ENCODE peak calls at places on chromosomes 2 and 18, in six cellular contexts. A is mucosa of descending colon, W is BJ, X is IMR-90, Z is MCF 10A, V is AG10803. H is an unnamed sample.

GRCh38 chr2:20955277-20956026 is 88.4 kb downstream of the APOB start:
- DNase-seq in A (no peak), W (no peak), X (no peak), Z (no peak), V (no peak), H (no peak)

GRCh38 chr2:191635333-191636234 is 42.4 kb upstream of the NABP1 start:
- DNase-seq in A (no peak), W (peak), X (peak), Z (no peak), V (peak), H (no peak)

GRCh38 chr2:127661072-127661618 is 14.2 kb downstream of the LIMS2 start:
- DNase-seq in A (no peak), W (no peak), X (peak), Z (no peak), V (no peak), H (no peak)

GRCh38 chr2:42622943-42623676 is 54.7 kb downstream of the MTA3 start:
- DNase-seq in A (peak), W (no peak), X (no peak), Z (no peak), V (no peak), H (no peak)

GRCh38 chr2:62760555-62760954 is 55.0 kb downstream of the EHBP1 start:
- DNase-seq in A (no peak), W (no peak), X (peak), Z (peak), V (peak), H (no peak)

GRCh38 chr2:54557601-54558187 is 101.6 kb downstream of the SPTBN1 start:
- DNase-seq in A (peak), W (no peak), X (no peak), Z (peak), V (peak), H (no peak)

GRCh38 chr18:31555971-31556747 is 35.5 kb upstream of the TTR start:
- DNase-seq in A (peak), W (peak), X (peak), Z (peak), V (peak), H (peak)

GRCh38 chr2:174012347-174013309 is 47.5 kb upstream of the SP3 start:
- DNase-seq in A (peak), W (no peak), X (no peak), Z (no peak), V (peak), H (no peak)

GRCh38 chr2:190812506-190813294 is 67.9 kb upstream of the GLS start:
- DNase-seq in A (no peak), W (peak), X (peak), Z (no peak), V (peak), H (no peak)

GRCh38 chr2:95525294-95526035 is 40.9 kb upstream of the TRIM43B start:
- DNase-seq in A (peak), W (no peak), X (no peak), Z (no peak), V (no peak), H (no peak)

GRCh38 chr2:65598240-65598639 is 165.8 kb upstream of the SPRED2 start:
- DNase-seq in A (no peak), W (no peak), X (no peak), Z (no peak), V (no peak), H (no peak)

GRCh38 chr2:66095820-66096219 is 339.1 kb upstream of the MEIS1 start:
- DNase-seq in A (no peak), W (no peak), X (no peak), Z (peak), V (no peak), H (no peak)

GRCh38 chr2:113174369-113174735 is 581 bp downstream of the PSD4 start:
- DNase-seq in A (no peak), W (no peak), X (no peak), Z (no peak), V (no peak), H (no peak)

GRCh38 chr2:134138115-134138514 is 115.8 kb upstream of the MGAT5 start:
- DNase-seq in A (no peak), W (no peak), X (peak), Z (no peak), V (peak), H (no peak)

GRCh38 chr2:1010373-1011017 is 59.8 kb downstream of the SNTG2 start:
- DNase-seq in A (no peak), W (no peak), X (no peak), Z (no peak), V (peak), H (no peak)

GRCh38 chr2:102063948-102064678 is 72.4 kb downstream of the IL1R2 start:
- DNase-seq in A (peak), W (peak), X (peak), Z (peak), V (peak), H (peak)

GRCh38 chr2:113822087-113822805 is 65.8 kb upstream of the SLC35F5 start:
- DNase-seq in A (no peak), W (no peak), X (peak), Z (no peak), V (peak), H (no peak)

GRCh38 chr2:202965810-202966454 is 48.7 kb upstream of the NBEAL1 start:
- DNase-seq in A (peak), W (no peak), X (peak), Z (peak), V (peak), H (no peak)

GRCh38 chr18:59142274-59142673 is 2.6 kb downstream of the SEC11C start:
- DNase-seq in A (no peak), W (no peak), X (no peak), Z (no peak), V (no peak), H (no peak)

GRCh38 chr2:65612654-65613053 is 180.3 kb upstream of the SPRED2 start:
- DNase-seq in A (no peak), W (no peak), X (no peak), Z (peak), V (no peak), H (no peak)

GRCh38 chr18:24982831-24983230 is 369.1 kb downstream of the ZNF521 start:
- DNase-seq in A (no peak), W (no peak), X (peak), Z (no peak), V (peak), H (no peak)

GRCh38 chr2:26576565-26577441 is 64.4 kb downstream of the CIB4 start:
- DNase-seq in A (no peak), W (no peak), X (no peak), Z (peak), V (no peak), H (no peak)

GRCh38 chr2:26575836-26576564 is 65.2 kb downstream of the CIB4 start:
- DNase-seq in A (no peak), W (no peak), X (no peak), Z (no peak), V (no peak), H (no peak)

GRCh38 chr2:26579025-26579722 is 62.0 kb downstream of the CIB4 start:
- DNase-seq in A (no peak), W (no peak), X (no peak), Z (no peak), V (no peak), H (no peak)

GRCh38 chr2:26578581-26578980 is 62.6 kb downstream of the CIB4 start:
- DNase-seq in A (no peak), W (no peak), X (no peak), Z (no peak), V (no peak), H (no peak)

GRCh38 chr2:26577442-26578433 is 63.4 kb downstream of the CIB4 start:
- DNase-seq in A (peak), W (no peak), X (peak), Z (peak), V (peak), H (peak)
- TF ChIP-seq CTCF in A (peak), W (peak), X (peak), Z (peak), V (peak), H (peak)

GRCh38 chr2:198660491-198660890 is 797.2 kb downstream of the SATB2 start:
- DNase-seq in A (no peak), W (no peak), X (peak), Z (no peak), V (peak), H (no peak)

GRCh38 chr2:198659471-198659870 is 798.3 kb downstream of the SATB2 start:
- DNase-seq in A (peak), W (no peak), X (no peak), Z (no peak), V (no peak), H (no peak)

GRCh38 chr2:198657520-198658121 is 800.1 kb downstream of the SATB2 start:
- DNase-seq in A (peak), W (no peak), X (peak), Z (peak), V (peak), H (no peak)

DNA sequence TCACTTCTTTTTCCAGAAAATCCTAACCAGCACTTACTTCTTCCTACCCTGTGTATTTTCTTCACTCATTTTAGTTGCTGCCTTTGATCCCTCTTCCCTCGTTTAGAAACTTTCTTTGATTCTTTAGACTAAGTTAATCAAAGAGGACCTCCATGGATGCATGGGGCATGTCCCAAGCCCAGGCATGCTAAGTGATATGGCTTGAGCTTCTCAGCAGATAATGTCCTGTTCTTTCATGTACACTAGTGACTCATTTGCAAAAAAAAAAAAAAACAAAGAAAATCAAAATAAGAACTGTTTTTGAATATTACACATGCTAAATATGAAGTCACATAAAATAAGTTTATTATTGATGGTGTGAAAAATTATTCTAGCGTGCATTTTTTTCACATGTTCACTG is 800.9 kb downstream of the SATB2 start:
- DNase-seq in A (no peak), W (no peak), X (no peak), Z (no peak), V (no peak), H (no peak)
- TF ChIP-seq CTCF in A (no peak), W (no peak), X (no peak), Z (no peak), V (no peak), H (no peak)

GRCh38 chr2:39725401-39725800 is 53.7 kb downstream of the THUMPD2 start:
- DNase-seq in A (no peak), W (peak), X (no peak), Z (no peak), V (peak), H (no peak)

GRCh38 chr2:39731546-39731945 is 47.5 kb downstream of the THUMPD2 start:
- DNase-seq in A (no peak), W (no peak), X (no peak), Z (no peak), V (no peak), H (no peak)

GRCh38 chr2:39730276-39730675 is 48.8 kb downstream of the THUMPD2 start:
- DNase-seq in A (no peak), W (no peak), X (no peak), Z (no peak), V (no peak), H (no peak)

GRCh38 chr2:39730685-39731302 is 48.3 kb downstream of the THUMPD2 start:
- DNase-seq in A (peak), W (no peak), X (peak), Z (peak), V (no peak), H (no peak)

GRCh38 chr2:39728941-39729351 is 50.1 kb downstream of the THUMPD2 start:
- DNase-seq in A (peak), W (no peak), X (peak), Z (peak), V (peak), H (no peak)
- TF ChIP-seq CTCF in A (peak), W (peak), X (peak), Z (peak), V (peak), H (peak)

GRCh38 chr2:167294775-167295140 is 406.5 kb downstream of the XIRP2 start:
- DNase-seq in A (no peak), W (no peak), X (peak), Z (peak), V (no peak), H (no peak)

GRCh38 chr2:167294031-167294774 is 405.9 kb downstream of the XIRP2 start:
- DNase-seq in A (peak), W (no peak), X (peak), Z (no peak), V (no peak), H (no peak)

GRCh38 chr2:167293172-167293781 is 405.0 kb downstream of the XIRP2 start:
- DNase-seq in A (peak), W (no peak), X (peak), Z (peak), V (no peak), H (no peak)

GRCh38 chr2:167289651-167290410 is 401.6 kb downstream of the XIRP2 start:
- DNase-seq in A (no peak), W (no peak), X (peak), Z (peak), V (no peak), H (no peak)

GRCh38 chr2:167292430-167293171 is 404.3 kb downstream of the XIRP2 start:
- DNase-seq in A (peak), W (peak), X (peak), Z (peak), V (peak), H (peak)
- TF ChIP-seq CTCF in A (no peak), W (peak), X (peak), Z (no peak), V (peak), H (peak)

GRCh38 chr18:21053127-21053526 is 58.5 kb downstream of the ROCK1 start:
- DNase-seq in A (no peak), W (peak), X (peak), Z (peak), V (peak), H (peak)

GRCh38 chr18:21056545-21056944 is 55.1 kb downstream of the ROCK1 start:
- DNase-seq in A (no peak), W (no peak), X (no peak), Z (peak), V (no peak), H (no peak)

GRCh38 chr18:21052385-21052784 is 59.2 kb downstream of the ROCK1 start:
- DNase-seq in A (no peak), W (no peak), X (no peak), Z (no peak), V (no peak), H (no peak)

GRCh38 chr18:21051615-21052014 is 60.0 kb downstream of the ROCK1 start:
- DNase-seq in A (no peak), W (no peak), X (no peak), Z (no peak), V (peak), H (no peak)

GRCh38 chr18:21054252-21054821 is 57.3 kb downstream of the ROCK1 start:
- DNase-seq in A (no peak), W (no peak), X (no peak), Z (no peak), V (no peak), H (no peak)
- TF ChIP-seq CTCF in A (no peak), W (no peak), X (no peak), Z (no peak), V (no peak), H (no peak)

DNA sequence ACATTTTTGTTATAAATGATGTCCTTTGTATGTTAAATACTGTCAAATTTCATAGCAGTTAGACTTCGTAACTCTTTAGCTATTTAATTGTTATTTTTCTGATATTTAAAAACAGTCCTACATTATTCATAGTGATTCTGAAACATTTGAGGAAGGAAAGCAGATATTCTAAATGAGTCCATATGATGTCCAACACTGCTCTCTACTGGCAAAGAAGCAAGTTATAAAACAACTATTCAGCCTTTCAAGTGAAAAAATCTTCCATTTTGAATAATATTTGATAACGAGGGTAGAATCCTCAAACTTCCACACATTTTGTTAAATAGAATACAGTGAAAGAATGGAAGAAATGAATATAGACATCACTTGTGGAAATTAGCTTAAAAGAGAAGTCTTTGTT is 220.8 kb downstream of the GULP1 start:
- DNase-seq in A (no peak), W (no peak), X (peak), Z (peak), V (peak), H (peak)
- TF ChIP-seq CTCF in A (no peak), W (peak), X (peak), Z (peak), V (peak), H (peak)

DNA sequence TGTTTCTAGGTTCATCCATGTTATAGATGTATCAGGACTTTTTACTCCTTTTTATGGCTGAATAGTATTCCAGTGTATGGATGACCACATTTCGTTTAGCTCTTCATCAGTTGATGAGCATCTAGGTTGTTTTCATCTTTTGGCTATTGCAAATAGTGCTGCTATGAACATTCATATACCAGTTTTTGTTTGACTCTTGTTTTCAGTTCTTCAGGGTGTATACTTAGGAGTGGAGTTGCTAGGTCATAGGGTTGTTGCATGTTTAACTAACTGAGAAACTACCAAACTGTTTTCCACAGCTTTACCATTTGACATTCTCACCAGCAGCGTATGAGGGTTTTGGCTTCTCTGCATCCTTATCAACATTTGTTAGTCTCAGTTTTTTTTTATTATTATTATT is 25.8 kb upstream of the NAPG start:
- DNase-seq in A (no peak), W (no peak), X (no peak), Z (no peak), V (no peak), H (no peak)
- TF ChIP-seq CTCF in A (no peak), W (no peak), X (no peak), Z (no peak), V (no peak), H (no peak)

GRCh38 chr18:34866739-34867138 is 156.6 kb downstream of the DTNA start:
- DNase-seq in A (no peak), W (no peak), X (peak), Z (peak), V (peak), H (no peak)
- TF ChIP-seq CTCF in A (no peak), W (peak), X (peak), Z (peak), V (peak), H (peak)